ENCODE peak calls at places on chromosomes 6 and 20, in five cellular contexts. V is nephron progenitor cell, G is T-helper 1 cell, M is aorta, O is progenitor cell of endocrine pancreas. D is an unnamed sample.

GRCh38 chr6:158903801-158904200 is 84.6 kb upstream of the EZR start:
- DNase-seq in V (no peak), G (no peak), M (no peak), O (no peak), D (no peak)

GRCh38 chr6:101663099-101663498 is 269.6 kb downstream of the GRIK2 start:
- DNase-seq in V (no peak), G (no peak), M (no peak), O (no peak), D (no peak)

GRCh38 chr20:23753194-23753548 is 2.4 kb upstream of the CST1 start:
- DNase-seq in V (no peak), G (no peak), M (no peak), O (no peak), D (no peak)

GRCh38 chr20:64055396-64055892 is 6.0 kb upstream of the SOX18 start:
- DNase-seq in V (no peak), G (no peak), M (no peak), O (no peak), D (no peak)

GRCh38 chr20:24164360-24164759 is 175.8 kb upstream of the GGTLC1 start:
- DNase-seq in V (peak), G (no peak), M (no peak), O (no peak), D (peak)

GRCh38 chr6:42217165-42217522 is 517 bp downstream of the MRPS10 start:
- DNase-seq in V (no peak), G (no peak), M (no peak), O (no peak), D (peak)

GRCh38 chr6:48550607-48551006 is 439.6 kb upstream of the PTCHD4 start:
- DNase-seq in V (no peak), G (no peak), M (no peak), O (no peak), D (no peak)

GRCh38 chr6:84728602-84729001 is 35.8 kb downstream of the TBX18 start:
- DNase-seq in V (no peak), G (no peak), M (no peak), O (no peak), D (peak)

GRCh38 chr20:1478566-1478965 is 11.9 kb upstream of the NSFL1C start:
- DNase-seq in V (no peak), G (no peak), M (no peak), O (no peak), D (no peak)

GRCh38 chr6:162377735-162378134 is 349.8 kb downstream of the PRKN start:
- DNase-seq in V (no peak), G (no peak), M (no peak), O (no peak), D (no peak)

GRCh38 chr20:59253325-59253724 is 47.1 kb upstream of the EDN3 start:
- DNase-seq in V (no peak), G (no peak), M (no peak), O (no peak), D (no peak)

GRCh38 chr6:20946037-20946436 is 411.8 kb downstream of the CDKAL1 start:
- DNase-seq in V (no peak), G (no peak), M (no peak), O (no peak), D (no peak)

GRCh38 chr6:25652007-25652515 is at the start of gene SCGN:
- DNase-seq in V (peak), G (no peak), M (peak), O (peak), D (peak)

GRCh38 chr20:45860573-45861011 is 3.2 kb downstream of the ZSWIM3 start:
- DNase-seq in V (no peak), G (no peak), M (no peak), O (no peak), D (no peak)

GRCh38 chr6:84645000-84645399 is 119.4 kb downstream of the TBX18 start:
- DNase-seq in V (no peak), G (no peak), M (no peak), O (no peak), D (no peak)

GRCh38 chr6:113994934-113995342 is 24.0 kb upstream of the HDAC2 start:
- DNase-seq in V (peak), G (no peak), M (no peak), O (no peak), D (peak)

GRCh38 chr6:109349419-109349987 is 32.8 kb downstream of the CD164 start:
- DNase-seq in V (no peak), G (no peak), M (no peak), O (no peak), D (no peak)

GRCh38 chr6:130500693-130501092 is 134.9 kb downstream of the TMEM200A start:
- DNase-seq in V (no peak), G (no peak), M (no peak), O (no peak), D (no peak)

GRCh38 chr20:41275181-41275793 is 42.2 kb downstream of the ZHX3 start:
- DNase-seq in V (no peak), G (no peak), M (no peak), O (no peak), D (no peak)

GRCh38 chr6:88870728-88871330 is 92.6 kb downstream of the RNGTT start:
- DNase-seq in V (peak), G (peak), M (no peak), O (no peak), D (peak)

GRCh38 chr20:62646851-62647520 is 4.7 kb downstream of the SLCO4A1 start:
- DNase-seq in V (no peak), G (no peak), M (no peak), O (no peak), D (no peak)

GRCh38 chr6:146913842-146914562 is 290.2 kb upstream of the STXBP5 start:
- DNase-seq in V (peak), G (no peak), M (peak), O (peak), D (peak)

GRCh38 chr20:38626921-38627659 is 25.5 kb downstream of the ARHGAP40 start:
- DNase-seq in V (no peak), G (no peak), M (no peak), O (no peak), D (no peak)

GRCh38 chr6:150528648-150529285 is 70.9 kb upstream of the PLEKHG1 start:
- DNase-seq in V (peak), G (no peak), M (peak), O (no peak), D (peak)

GRCh38 chr6:9463311-9463710 is 951.6 kb downstream of the TFAP2A start:
- DNase-seq in V (no peak), G (no peak), M (no peak), O (no peak), D (no peak)

GRCh38 chr6:166809721-166810120 is 146.6 kb downstream of the RNASET2 start:
- DNase-seq in V (no peak), G (no peak), M (no peak), O (no peak), D (no peak)

GRCh38 chr6:34810936-34811632 is 19.2 kb downstream of the BLTP3A start:
- DNase-seq in V (no peak), G (no peak), M (no peak), O (no peak), D (no peak)

GRCh38 chr6:17013701-17014100 is 88.1 kb upstream of the STMND1 start:
- DNase-seq in V (no peak), G (no peak), M (no peak), O (no peak), D (no peak)

GRCh38 chr20:49821850-49822249 is 9.2 kb downstream of the SLC9A8 start:
- DNase-seq in V (no peak), G (no peak), M (no peak), O (no peak), D (no peak)

GRCh38 chr20:6416371-6416770 is 293.5 kb upstream of the FERMT1 start:
- DNase-seq in V (no peak), G (no peak), M (no peak), O (no peak), D (no peak)

GRCh38 chr6:1849686-1850580 is 240.2 kb downstream of the FOXC1 start:
- DNase-seq in V (no peak), G (no peak), M (no peak), O (no peak), D (peak)

GRCh38 chr6:71579902-71580301 is 291.3 kb downstream of the OGFRL1 start:
- DNase-seq in V (no peak), G (no peak), M (no peak), O (no peak), D (no peak)

GRCh38 chr6:52546678-52547077 is 30.2 kb downstream of the TRAM2 start:
- DNase-seq in V (no peak), G (no peak), M (no peak), O (no peak), D (no peak)

GRCh38 chr6:150599199-150600002 is at the start of gene PLEKHG1:
- DNase-seq in V (peak), G (peak), M (peak), O (peak), D (peak)

GRCh38 chr20:54063998-54064676 is 6.3 kb downstream of the BCAS1 start:
- DNase-seq in V (no peak), G (no peak), M (no peak), O (no peak), D (no peak)

GRCh38 chr6:38371312-38371672 is 268.4 kb downstream of the BTBD9 start:
- DNase-seq in V (peak), G (no peak), M (no peak), O (no peak), D (peak)